ENCODE peak calls at places on chromosomes 4 and X, in five cellular contexts. F is stimulated activated naive CD8-positive, alpha-beta T cell treated with anti-CD3 and anti-CD28 coated beads, Interleukin-15, amount 100 ng/mL, for 72 hours; B is posterior cingulate gyrus; E is lung microvascular endothelial cell; G is activated T-cell treated with anti-CD3 and anti-CD28 coated beads for 1 hour. R is an unnamed sample.

GRCh38 chr4:139229534-139230039 is 50.4 kb downstream of the MGARP start:
- DNase-seq in F (no peak), B (no peak), E (peak; percentile 63), G (no peak), R (peak; percentile 72)

GRCh38 chrX:124005220-124005619 is 43.7 kb downstream of the STAG2 start:
- DNase-seq in F (no peak), B (no peak), E (no peak), G (no peak), R (no peak)

GRCh38 chrX:146385529-146385928 is 424.0 kb upstream of the CXorf51B start:
- DNase-seq in F (no peak), B (no peak), E (no peak), G (no peak), R (no peak)

GRCh38 chr4:67581913-67582312 is 23.4 kb downstream of the STAP1 start:
- DNase-seq in F (no peak), B (no peak), E (no peak), G (no peak), R (no peak)

GRCh38 chr4:45131020-45131419 is 404.7 kb upstream of the GNPDA2 start:
- DNase-seq in F (no peak), B (no peak), E (no peak), G (no peak), R (no peak)

GRCh38 chr4:148346657-148347056 is 95.6 kb downstream of the NR3C2 start:
- DNase-seq in F (no peak), B (no peak), E (no peak), G (no peak), R (no peak)

GRCh38 chrX:43949669-43950068 is 23.5 kb downstream of the NDP start:
- DNase-seq in F (peak; percentile 5), B (peak; percentile 46), E (peak; percentile 28), G (peak; percentile 5), R (no peak)

GRCh38 chr4:89733936-89734335 is 103.0 kb downstream of the SNCA start:
- DNase-seq in F (no peak), B (no peak), E (no peak), G (no peak), R (no peak)

GRCh38 chr4:8602686-8603430 is 10.3 kb downstream of the CPZ start:
- DNase-seq in F (no peak), B (no peak), E (no peak), G (no peak), R (no peak)

GRCh38 chr4:24244663-24245519 is 339.5 kb downstream of the DHX15 start:
- DNase-seq in F (no peak), B (no peak), E (no peak), G (no peak), R (peak; percentile 24)

GRCh38 chrX:118495958-118496762 is 545 bp downstream of the DOCK11 start:
- DNase-seq in F (peak; percentile 70), B (peak; percentile 13), E (no peak), G (peak; percentile 61), R (no peak)

GRCh38 chr4:32462944-32463343 is 1742.8 kb downstream of the PCDH7 start:
- DNase-seq in F (no peak), B (no peak), E (no peak), G (no peak), R (peak; percentile 49)

GRCh38 chr4:95087657-95088455 is 330.1 kb downstream of the BMPR1B start:
- DNase-seq in F (no peak), B (no peak), E (peak; percentile 4), G (no peak), R (peak; percentile 31)

GRCh38 chr4:142801966-142802365 is 44.1 kb downstream of the INPP4B start:
- DNase-seq in F (peak; percentile 36), B (no peak), E (no peak), G (no peak), R (no peak)

GRCh38 chrX:103254921-103255455 is at the start of gene TCEAL8:
- DNase-seq in F (peak; percentile 21), B (peak; percentile 79), E (peak; percentile 78), G (peak; percentile 26), R (peak; percentile 80)

GRCh38 chrX:63350551-63350950 is 581 bp downstream of the SPIN4 start:
- DNase-seq in F (peak; percentile 8), B (peak; percentile 9), E (no peak), G (peak; percentile 3), R (peak; percentile 5)

GRCh38 chrX:29560065-29560464 is 655.3 kb upstream of the MAGEB2 start:
- DNase-seq in F (no peak), B (no peak), E (no peak), G (no peak), R (no peak)

GRCh38 chr4:173860079-173860478 is 330.1 kb upstream of the HAND2 start:
- DNase-seq in F (no peak), B (no peak), E (no peak), G (no peak), R (no peak)

GRCh38 chr4:6561173-6561516 is 13.8 kb upstream of the MAN2B2 start:
- DNase-seq in F (no peak), B (no peak), E (no peak), G (no peak), R (no peak)

GRCh38 chr4:2285665-2286381 is 23.9 kb upstream of the MXD4 start:
- DNase-seq in F (no peak), B (peak; percentile 5), E (no peak), G (no peak), R (no peak)

GRCh38 chr4:88533937-88534750 is 10.6 kb upstream of the PYURF start:
- DNase-seq in F (no peak), B (no peak), E (peak; percentile 92), G (no peak), R (peak; percentile 49)

GRCh38 chr4:76752911-76753494 is 144.9 kb downstream of the SOWAHB start:
- DNase-seq in F (no peak), B (no peak), E (peak; percentile 86), G (no peak), R (no peak)

GRCh38 chr4:140730108-140730507 is 26.1 kb downstream of the TBC1D9 start:
- DNase-seq in F (no peak), B (no peak), E (peak; percentile 33), G (no peak), R (no peak)

GRCh38 chr4:133154725-133155124 is 5.6 kb downstream of the PCDH10 start:
- DNase-seq in F (no peak), B (peak; percentile 38), E (peak; percentile 51), G (no peak), R (peak; percentile 28)

GRCh38 chrX:3577551-3577950 is 135.9 kb downstream of the PRKX start:
- DNase-seq in F (no peak), B (no peak), E (no peak), G (no peak), R (no peak)

GRCh38 chrX:3440981-3441380 is 94.5 kb upstream of the MXRA5 start:
- DNase-seq in F (no peak), B (no peak), E (no peak), G (no peak), R (no peak)

GRCh38 chr4:2937146-2937857 is 25.9 kb downstream of the NOP14 start:
- DNase-seq in F (no peak), B (no peak), E (no peak), G (no peak), R (no peak)

GRCh38 chrX:73822775-73823174 is 259.8 kb downstream of the CHIC1 start:
- DNase-seq in F (no peak), B (no peak), E (no peak), G (no peak), R (no peak)

GRCh38 chr4:88040707-88041106 is 33.3 kb downstream of the PKD2 start:
- DNase-seq in F (no peak), B (no peak), E (no peak), G (no peak), R (no peak)

GRCh38 chrX:26522501-26522900 is 306.5 kb downstream of the MAGEB5 start:
- DNase-seq in F (no peak), B (no peak), E (no peak), G (no peak), R (no peak)

GRCh38 chrX:103446665-103447302 is 70.4 kb downstream of the BEX3 start:
- DNase-seq in F (no peak), B (no peak), E (peak; percentile 43), G (no peak), R (peak; percentile 36)

GRCh38 chrX:34521563-34521962 is 135.5 kb downstream of the TMEM47 start:
- DNase-seq in F (no peak), B (no peak), E (peak; percentile 48), G (no peak), R (no peak)

GRCh38 chr4:180563977-180564376 is 1679.2 kb upstream of the TENM3 start:
- DNase-seq in F (no peak), B (no peak), E (no peak), G (no peak), R (no peak)

GRCh38 chr4:6019316-6020263 is 1.4 kb upstream of the C4orf50 start:
- DNase-seq in F (peak; percentile 20), B (peak; percentile 57), E (peak; percentile 55), G (peak; percentile 4), R (peak; percentile 80)

GRCh38 chr4:77072195-77072753 is 3.5 kb downstream of the CCNI start:
- DNase-seq in F (no peak), B (no peak), E (no peak), G (no peak), R (no peak)

GRCh38 chrX:130170752-130171445 is 863 bp upstream of the RAB33A start:
- DNase-seq in F (peak; percentile 67), B (peak; percentile 82), E (peak; percentile 15), G (peak; percentile 51), R (peak; percentile 49)

GRCh38 chr4:123547167-123547817 is 150.7 kb downstream of the SPRY1 start:
- DNase-seq in F (no peak), B (no peak), E (no peak), G (no peak), R (peak; percentile 34)

GRCh38 chr4:92121099-92121498 is 182.7 kb upstream of the GRID2 start:
- DNase-seq in F (no peak), B (no peak), E (no peak), G (no peak), R (no peak)

GRCh38 chr4:172892300-172892699 is 276.3 kb upstream of the GALNT7 start:
- DNase-seq in F (no peak), B (no peak), E (peak; percentile 50), G (no peak), R (no peak)

GRCh38 chr4:123444298-123444731 is 47.7 kb downstream of the SPRY1 start:
- DNase-seq in F (peak; percentile 56), B (no peak), E (peak; percentile 86), G (no peak), R (peak; percentile 93)